ENCODE peak calls at places on chromosomes 7 and 10, in ten cellular contexts. R, E, Z, C, X, G, K, S, P and A are unnamed samples.

GRCh38 chr7:85023066-85023687 is 163.7 kb downstream of the SEMA3D start:
- DNase-seq in R (peak), E (peak), Z (peak), C (no peak), X (no peak), G (no peak), K (no peak), S (no peak), P (no peak), A (peak)

GRCh38 chr7:11427686-11428273 is 404.2 kb downstream of the THSD7A start:
- DNase-seq in R (no peak), E (peak), Z (peak), C (no peak), X (no peak), G (peak), K (no peak), S (no peak), P (no peak), A (peak)

GRCh38 chr10:59894114-59894513 is 12.2 kb downstream of the CCDC6 start:
- DNase-seq in R (no peak), E (no peak), Z (peak), C (no peak), X (no peak), G (no peak), K (no peak), S (no peak), P (no peak), A (peak)

GRCh38 chr10:13654118-13654830 is 67.5 kb downstream of the PRPF18 start:
- DNase-seq in R (no peak), E (no peak), Z (no peak), C (no peak), X (no peak), G (no peak), K (no peak), S (no peak), P (no peak), A (no peak)

GRCh38 chr7:4650471-4651047 is 31.5 kb upstream of the FOXK1 start:
- DNase-seq in R (no peak), E (no peak), Z (no peak), C (no peak), X (peak), G (no peak), K (no peak), S (no peak), P (no peak), A (no peak)

GRCh38 chr7:48708635-48709034 is 215.7 kb upstream of the CDC14C start:
- DNase-seq in R (no peak), E (peak), Z (peak), C (no peak), X (no peak), G (no peak), K (no peak), S (no peak), P (no peak), A (no peak)

GRCh38 chr7:30459591-30460245 is 18.9 kb downstream of the NOD1 start:
- DNase-seq in R (no peak), E (no peak), Z (peak), C (no peak), X (no peak), G (peak), K (no peak), S (no peak), P (no peak), A (peak)

GRCh38 chr7:130292682-130293257 is at the start of gene CPA4:
- DNase-seq in R (no peak), E (no peak), Z (peak), C (no peak), X (no peak), G (peak), K (no peak), S (no peak), P (no peak), A (peak)

GRCh38 chr7:120709931-120710330 is 148.0 kb downstream of the TSPAN12 start:
- DNase-seq in R (no peak), E (no peak), Z (no peak), C (no peak), X (no peak), G (no peak), K (no peak), S (no peak), P (no peak), A (no peak)